ENCODE peak calls at places on chromosomes 13 and 19, in seven cellular contexts. One of them, this sample, is unnamed.

GRCh38 chr19:32343550-32344262 is 1.7 kb upstream of the ZNF507 start:
- DNase-seq in IMR-90: no peak
- DNase-seq in cardiac fibroblast: no peak
- DNase-seq in foreskin fibroblast: no peak
- DNase-seq in BJ: no peak
- DNase-seq in cardiac muscle cell: no peak
- DNase-seq in fibroblast of pulmonary artery: no peak
- DNase-seq in this sample: no peak

GRCh38 chr19:28485300-28485699 is 727.7 kb downstream of the UQCRFS1 start:
- DNase-seq in cardiac muscle cell: peak; percentile 42
- DNase-seq in IMR-90: no peak
- DNase-seq in BJ: no peak
- DNase-seq in foreskin fibroblast: no peak
- DNase-seq in fibroblast of pulmonary artery: no peak
- DNase-seq in cardiac fibroblast: peak; percentile 10
- DNase-seq in this sample: no peak

GRCh38 chr19:51503428-51503827 is 1.8 kb upstream of the SIGLEC12 start:
- DNase-seq in IMR-90: no peak
- DNase-seq in cardiac fibroblast: no peak
- DNase-seq in fibroblast of pulmonary artery: no peak
- DNase-seq in foreskin fibroblast: no peak
- DNase-seq in cardiac muscle cell: no peak
- DNase-seq in BJ: no peak
- DNase-seq in this sample: no peak

GRCh38 chr19:50419580-50420035 is 870 bp downstream of the SPIB start:
- DNase-seq in IMR-90: no peak
- DNase-seq in cardiac muscle cell: no peak
- DNase-seq in foreskin fibroblast: no peak
- DNase-seq in cardiac fibroblast: no peak
- DNase-seq in BJ: no peak
- DNase-seq in fibroblast of pulmonary artery: no peak
- DNase-seq in this sample: no peak

GRCh38 chr13:108003626-108004025 is 211.7 kb downstream of the LIG4 start:
- DNase-seq in IMR-90: no peak
- DNase-seq in BJ: no peak
- DNase-seq in foreskin fibroblast: no peak
- DNase-seq in fibroblast of pulmonary artery: no peak
- DNase-seq in cardiac muscle cell: no peak
- DNase-seq in cardiac fibroblast: no peak
- DNase-seq in this sample: peak; percentile 13

GRCh38 chr13:33524086-33524485 is 238.5 kb upstream of the STARD13 start:
- DNase-seq in cardiac muscle cell: no peak
- DNase-seq in foreskin fibroblast: peak; percentile 74
- DNase-seq in cardiac fibroblast: peak; percentile 93
- DNase-seq in fibroblast of pulmonary artery: peak; percentile 90
- DNase-seq in IMR-90: peak; percentile 92
- DNase-seq in BJ: peak; percentile 79
- DNase-seq in this sample: no peak

GRCh38 chr13:59016250-59016649 is 1147.5 kb downstream of the DIAPH3 start:
- DNase-seq in foreskin fibroblast: no peak
- DNase-seq in cardiac muscle cell: peak; percentile 45
- DNase-seq in fibroblast of pulmonary artery: peak; percentile 28
- DNase-seq in cardiac fibroblast: peak; percentile 26
- DNase-seq in IMR-90: no peak
- DNase-seq in BJ: no peak
- DNase-seq in this sample: no peak

GRCh38 chr13:29125145-29125933 is 305.2 kb downstream of the MTUS2 start:
- DNase-seq in fibroblast of pulmonary artery: no peak
- DNase-seq in foreskin fibroblast: no peak
- DNase-seq in cardiac fibroblast: no peak
- DNase-seq in BJ: no peak
- DNase-seq in cardiac muscle cell: peak; percentile 22
- DNase-seq in IMR-90: no peak
- DNase-seq in this sample: no peak

GRCh38 chr13:110133425-110134235 is 173.3 kb downstream of the COL4A1 start:
- DNase-seq in BJ: no peak
- DNase-seq in fibroblast of pulmonary artery: no peak
- DNase-seq in cardiac muscle cell: no peak
- DNase-seq in IMR-90: no peak
- DNase-seq in cardiac fibroblast: no peak
- DNase-seq in foreskin fibroblast: no peak
- DNase-seq in this sample: no peak

GRCh38 chr19:35569281-35569781 is 5.9 kb upstream of the ATP4A start:
- DNase-seq in fibroblast of pulmonary artery: no peak
- DNase-seq in cardiac fibroblast: no peak
- DNase-seq in foreskin fibroblast: no peak
- DNase-seq in BJ: no peak
- DNase-seq in IMR-90: no peak
- DNase-seq in cardiac muscle cell: no peak
- DNase-seq in this sample: no peak

GRCh38 chr19:52993342-52994178 is 20.2 kb upstream of the ERVV-1 start:
- DNase-seq in fibroblast of pulmonary artery: peak; percentile 83
- DNase-seq in foreskin fibroblast: peak; percentile 75
- DNase-seq in BJ: peak; percentile 6
- DNase-seq in IMR-90: peak; percentile 66
- DNase-seq in cardiac fibroblast: peak; percentile 85
- DNase-seq in cardiac muscle cell: peak; percentile 90
- DNase-seq in this sample: peak; percentile 50

GRCh38 chr13:94160875-94161274 is 318.6 kb downstream of the DCT start:
- DNase-seq in cardiac muscle cell: no peak
- DNase-seq in IMR-90: no peak
- DNase-seq in cardiac fibroblast: no peak
- DNase-seq in foreskin fibroblast: no peak
- DNase-seq in fibroblast of pulmonary artery: no peak
- DNase-seq in BJ: no peak
- DNase-seq in this sample: no peak

GRCh38 chr13:40982772-40983171 is 36.3 kb downstream of the ELF1 start:
- DNase-seq in BJ: no peak
- DNase-seq in fibroblast of pulmonary artery: peak; percentile 96
- DNase-seq in cardiac muscle cell: peak; percentile 61
- DNase-seq in cardiac fibroblast: peak; percentile 85
- DNase-seq in IMR-90: peak; percentile 52
- DNase-seq in foreskin fibroblast: no peak
- DNase-seq in this sample: no peak

GRCh38 chr13:71514900-71515598 is 352.0 kb downstream of the DACH1 start:
- DNase-seq in cardiac muscle cell: no peak
- DNase-seq in foreskin fibroblast: no peak
- DNase-seq in BJ: no peak
- DNase-seq in IMR-90: no peak
- DNase-seq in cardiac fibroblast: no peak
- DNase-seq in fibroblast of pulmonary artery: no peak
- DNase-seq in this sample: no peak

GRCh38 chr13:84927442-84928169 is 871.6 kb downstream of the SLITRK6 start:
- DNase-seq in foreskin fibroblast: no peak
- DNase-seq in cardiac muscle cell: no peak
- DNase-seq in BJ: no peak
- DNase-seq in cardiac fibroblast: no peak
- DNase-seq in IMR-90: no peak
- DNase-seq in fibroblast of pulmonary artery: no peak
- DNase-seq in this sample: no peak

GRCh38 chr19:5645409-5645808 is 22.5 kb downstream of the SAFB start:
- DNase-seq in cardiac muscle cell: no peak
- DNase-seq in fibroblast of pulmonary artery: no peak
- DNase-seq in foreskin fibroblast: no peak
- DNase-seq in IMR-90: no peak
- DNase-seq in BJ: no peak
- DNase-seq in cardiac fibroblast: no peak
- DNase-seq in this sample: no peak

GRCh38 chr19:38264486-38265212 is at the start of gene SPINT2:
- DNase-seq in foreskin fibroblast: no peak
- DNase-seq in IMR-90: no peak
- DNase-seq in fibroblast of pulmonary artery: no peak
- DNase-seq in cardiac fibroblast: no peak
- DNase-seq in BJ: no peak
- DNase-seq in cardiac muscle cell: peak; percentile 89
- DNase-seq in this sample: peak; percentile 81

GRCh38 chr13:112814905-112815585 is 125.2 kb downstream of the ATP11A start:
- DNase-seq in cardiac fibroblast: peak; percentile 22
- DNase-seq in BJ: no peak
- DNase-seq in cardiac muscle cell: no peak
- DNase-seq in IMR-90: peak; percentile 44
- DNase-seq in foreskin fibroblast: peak; percentile 19
- DNase-seq in fibroblast of pulmonary artery: peak; percentile 26
- DNase-seq in this sample: no peak

GRCh38 chr13:54965881-54966280 is 1937.3 kb downstream of the OLFM4 start:
- DNase-seq in IMR-90: no peak
- DNase-seq in cardiac fibroblast: peak; percentile 1
- DNase-seq in fibroblast of pulmonary artery: no peak
- DNase-seq in cardiac muscle cell: no peak
- DNase-seq in BJ: no peak
- DNase-seq in foreskin fibroblast: no peak
- DNase-seq in this sample: no peak

GRCh38 chr13:50033696-50034095 is 18.5 kb downstream of the KCNRG start:
- DNase-seq in IMR-90: peak; percentile 61
- DNase-seq in cardiac muscle cell: no peak
- DNase-seq in cardiac fibroblast: peak; percentile 40
- DNase-seq in fibroblast of pulmonary artery: peak; percentile 54
- DNase-seq in BJ: peak; percentile 34
- DNase-seq in foreskin fibroblast: peak; percentile 23
- DNase-seq in this sample: no peak

GRCh38 chr13:63139277-63139676 is 1723.6 kb upstream of the PCDH20 start:
- DNase-seq in cardiac fibroblast: no peak
- DNase-seq in BJ: no peak
- DNase-seq in fibroblast of pulmonary artery: no peak
- DNase-seq in cardiac muscle cell: no peak
- DNase-seq in IMR-90: no peak
- DNase-seq in foreskin fibroblast: no peak
- DNase-seq in this sample: no peak

GRCh38 chr13:29849731-29850212 is 645 bp downstream of the UBL3 start:
- DNase-seq in cardiac muscle cell: peak; percentile 76
- DNase-seq in IMR-90: peak; percentile 71
- DNase-seq in cardiac fibroblast: peak; percentile 72
- DNase-seq in BJ: no peak
- DNase-seq in fibroblast of pulmonary artery: peak; percentile 50
- DNase-seq in foreskin fibroblast: peak; percentile 51
- DNase-seq in this sample: no peak

GRCh38 chr19:55486043-55486970 is 1.3 kb downstream of the NAT14 start:
- DNase-seq in cardiac muscle cell: no peak
- DNase-seq in foreskin fibroblast: no peak
- DNase-seq in BJ: no peak
- DNase-seq in IMR-90: no peak
- DNase-seq in cardiac fibroblast: no peak
- DNase-seq in fibroblast of pulmonary artery: no peak
- DNase-seq in this sample: no peak

DNA sequence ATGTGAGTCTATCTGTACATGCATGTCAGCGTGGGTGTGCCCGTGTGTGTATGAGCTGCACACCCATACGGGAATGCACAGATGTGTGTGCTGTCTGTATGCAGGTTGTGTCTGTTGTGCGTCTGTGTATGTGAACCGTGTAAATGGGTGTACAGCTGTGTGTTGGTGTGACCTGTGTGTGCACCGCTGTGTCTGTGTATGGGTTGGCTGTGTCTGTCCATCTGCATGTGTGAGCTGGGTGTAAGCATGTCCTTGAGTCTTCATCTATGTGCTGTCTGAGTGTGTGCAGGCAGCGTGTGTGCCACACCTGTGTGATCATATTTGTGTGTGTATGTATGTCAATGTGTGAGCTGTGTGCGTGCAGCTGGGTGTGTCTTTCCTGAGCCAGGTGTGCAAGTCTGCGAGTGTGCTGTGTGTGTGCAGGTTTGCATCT is 1.6 kb downstream of the NOTCH3 start:
- DNase-seq in cardiac fibroblast: no peak
- DNase-seq in fibroblast of pulmonary artery: no peak
- DNase-seq in IMR-90: no peak
- DNase-seq in cardiac muscle cell: no peak
- DNase-seq in foreskin fibroblast: no peak
- DNase-seq in BJ: no peak
- DNase-seq in this sample: no peak
- H3K4me3 ChIP-seq in cardiac fibroblast: peak overlapping the region; percentile 11
- H3K4me3 ChIP-seq in fibroblast of pulmonary artery: peak overlapping the region; percentile 79
- H3K4me3 ChIP-seq in IMR-90: peak overlapping the region; percentile 95
- H3K4me3 ChIP-seq in cardiac muscle cell: peak overlapping the region; percentile 88
- H3K4me3 ChIP-seq in foreskin fibroblast: peak overlapping the region; percentile 69
- H3K4me3 ChIP-seq in BJ: peak overlapping the region; percentile 90
- H3K4me3 ChIP-seq in this sample: peak overlapping the region; percentile 66

GRCh38 chr13:87669379-87669978 is 1.7 kb upstream of the SLITRK5 start:
- DNase-seq in IMR-90: peak; percentile 10
- DNase-seq in BJ: no peak
- DNase-seq in cardiac muscle cell: peak; percentile 36
- DNase-seq in fibroblast of pulmonary artery: peak; percentile 42
- DNase-seq in foreskin fibroblast: no peak
- DNase-seq in cardiac fibroblast: peak; percentile 31
- DNase-seq in this sample: no peak
- TF ChIP-seq CTCF in IMR-90: peak; percentile 40
- TF ChIP-seq CTCF in BJ: peak; percentile 42
- TF ChIP-seq CTCF in cardiac muscle cell: peak; percentile 53
- TF ChIP-seq CTCF in fibroblast of pulmonary artery: peak; percentile 64
- TF ChIP-seq CTCF in foreskin fibroblast: peak; percentile 50
- TF ChIP-seq CTCF in cardiac fibroblast: peak; percentile 53
- TF ChIP-seq CTCF in this sample: peak; percentile 46

GRCh38 chr13:51802601-51803000 is 1.4 kb downstream of the DHRS12 start:
- DNase-seq in cardiac muscle cell: no peak
- DNase-seq in fibroblast of pulmonary artery: no peak
- DNase-seq in BJ: no peak
- DNase-seq in foreskin fibroblast: no peak
- DNase-seq in cardiac fibroblast: no peak
- DNase-seq in IMR-90: no peak
- DNase-seq in this sample: no peak
- H3K4me3 ChIP-seq in cardiac muscle cell: no peak overlapping the region
- H3K4me3 ChIP-seq in fibroblast of pulmonary artery: no peak overlapping the region
- H3K4me3 ChIP-seq in BJ: no peak overlapping the region
- H3K4me3 ChIP-seq in foreskin fibroblast: no peak overlapping the region
- H3K4me3 ChIP-seq in cardiac fibroblast: no peak overlapping the region
- H3K4me3 ChIP-seq in IMR-90: no peak overlapping the region
- H3K4me3 ChIP-seq in this sample: no peak overlapping the region

GRCh38 chr19:30686252-30686762 is 314.1 kb downstream of the ZNF536 start:
- DNase-seq in foreskin fibroblast: peak; percentile 12
- DNase-seq in fibroblast of pulmonary artery: peak; percentile 19
- DNase-seq in cardiac muscle cell: no peak
- DNase-seq in BJ: no peak
- DNase-seq in IMR-90: no peak
- DNase-seq in cardiac fibroblast: peak; percentile 28
- DNase-seq in this sample: no peak
- TF ChIP-seq CTCF in foreskin fibroblast: no peak
- TF ChIP-seq CTCF in fibroblast of pulmonary artery: peak; percentile 8
- TF ChIP-seq CTCF in cardiac muscle cell: peak; percentile 22
- TF ChIP-seq CTCF in BJ: no peak
- TF ChIP-seq CTCF in IMR-90: no peak
- TF ChIP-seq CTCF in cardiac fibroblast: peak; percentile 1
- TF ChIP-seq CTCF in this sample: peak; percentile 42

DNA sequence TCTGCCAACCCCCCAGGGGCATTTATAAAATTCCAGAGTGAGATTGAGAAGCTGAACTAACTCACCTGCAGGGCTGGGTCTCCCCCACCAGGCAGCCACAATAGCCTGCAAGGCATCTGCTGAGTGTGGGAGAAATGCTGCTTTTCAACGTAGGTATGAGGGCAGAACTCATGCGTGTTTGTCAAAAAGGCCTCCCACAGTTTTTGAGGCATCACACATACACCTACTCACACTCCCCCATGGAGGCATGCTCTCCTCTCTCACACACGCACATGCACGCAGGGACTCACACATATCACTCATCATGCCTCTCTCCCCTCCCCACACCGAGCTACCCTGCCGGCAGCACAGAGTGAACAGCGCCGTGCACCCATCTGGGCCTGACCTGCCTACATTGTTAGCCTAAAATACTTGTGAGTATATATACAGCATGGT is 390.5 kb downstream of the FGF9 start:
- DNase-seq in BJ: no peak
- DNase-seq in cardiac muscle cell: no peak
- DNase-seq in cardiac fibroblast: no peak
- DNase-seq in IMR-90: no peak
- DNase-seq in foreskin fibroblast: no peak
- DNase-seq in fibroblast of pulmonary artery: no peak
- DNase-seq in this sample: no peak
- H3K4me3 ChIP-seq in BJ: no peak overlapping the region
- H3K4me3 ChIP-seq in cardiac muscle cell: no peak overlapping the region
- H3K4me3 ChIP-seq in cardiac fibroblast: no peak overlapping the region
- H3K4me3 ChIP-seq in IMR-90: no peak overlapping the region
- H3K4me3 ChIP-seq in foreskin fibroblast: no peak overlapping the region
- H3K4me3 ChIP-seq in fibroblast of pulmonary artery: no peak overlapping the region
- H3K4me3 ChIP-seq in this sample: no peak overlapping the region

This sample was measured in LNCaP clone FGC.